ENCODE peak calls at places on chromosome 22, in seven cellular contexts. V, P, U, A, F, S and C are unnamed samples.

GRCh38 chr22:31090217-31091085 is 9.3 kb downstream of the SMTN start:
- DNase-seq in V (peak), F (no peak), A (peak), P (no peak), U (no peak), S (no peak), C (no peak)

GRCh38 chr22:40323681-40324083 is 22.6 kb upstream of the ADSL start:
- DNase-seq in V (peak), P (peak), A (no peak), F (no peak), S (no peak), U (no peak), C (no peak)

GRCh38 chr22:40178417-40179409 is 988 bp downstream of the TNRC6B start:
- DNase-seq in S (peak), A (no peak), F (peak), V (peak), P (peak), U (peak), C (no peak)

GRCh38 chr22:49373289-49373666 is 454.4 kb downstream of the BRD1 start:
- DNase-seq in F (no peak), V (no peak), U (no peak), P (no peak), A (no peak), S (no peak), C (no peak)

GRCh38 chr22:34370711-34371110 is 450.4 kb upstream of the LARGE1 start:
- DNase-seq in A (no peak), U (no peak), P (no peak), S (no peak), F (no peak), V (no peak), C (no peak)

GRCh38 chr22:49726022-49726681 is 101.5 kb downstream of the BRD1 start:
- DNase-seq in V (no peak), S (no peak), P (no peak), A (no peak), F (no peak), U (no peak), C (no peak)

GRCh38 chr22:50529416-50530279 is at the start of gene TYMP:
- DNase-seq in S (peak), V (peak), U (no peak), P (peak), F (no peak), A (peak), C (no peak)

GRCh38 chr22:21698430-21699329 is 32.9 kb downstream of the PPIL2 start:
- DNase-seq in A (no peak), F (peak), P (no peak), U (peak), V (peak), S (no peak), C (peak)

GRCh38 chr22:35761037-35761436 is 43.4 kb downstream of the APOL5 start:
- DNase-seq in A (no peak), V (no peak), F (peak), P (peak), S (peak), U (no peak), C (no peak)

GRCh38 chr22:46214149-46214548 is 35.9 kb downstream of the CDPF1 start:
- DNase-seq in P (no peak), S (no peak), F (no peak), U (no peak), A (no peak), V (no peak), C (no peak)
- TF ChIP-seq CTCF in P (no peak), S (no peak), F (no peak), U (no peak), A (no peak), V (no peak), C (no peak)

GRCh38 chr22:20192293-20192971 is 41.6 kb upstream of the CCDC188 start:
- DNase-seq in F (no peak), U (no peak), S (no peak), A (no peak), P (no peak), V (no peak), C (no peak)

GRCh38 chr22:20192972-20193760 is 42.3 kb upstream of the CCDC188 start:
- DNase-seq in U (no peak), S (no peak), A (no peak), V (no peak), P (no peak), F (no peak), C (no peak)

GRCh38 chr22:20196094-20196840 is 45.4 kb upstream of the CCDC188 start:
- DNase-seq in V (no peak), S (no peak), P (no peak), F (no peak), U (no peak), A (no peak), C (no peak)

GRCh38 chr22:20193761-20194494 is 43.1 kb upstream of the CCDC188 start:
- DNase-seq in V (no peak), U (no peak), S (no peak), A (no peak), P (no peak), F (no peak), C (no peak)

GRCh38 chr22:20194681-20195593 is 44.1 kb upstream of the CCDC188 start:
- DNase-seq in V (no peak), S (no peak), A (no peak), P (no peak), F (no peak), U (no peak), C (no peak)
- TF ChIP-seq CTCF in V (no peak), S (no peak), A (no peak), P (no peak), F (no peak), U (no peak), C (no peak)

GRCh38 chr22:42114721-42115120 is 15.9 kb downstream of the CYP2D6 start:
- DNase-seq in U (no peak), V (peak), A (no peak), S (peak), P (peak), F (peak), C (no peak)
- TF ChIP-seq CTCF in U (no peak), V (peak), A (no peak), S (peak), P (peak), F (peak), C (peak)

DNA sequence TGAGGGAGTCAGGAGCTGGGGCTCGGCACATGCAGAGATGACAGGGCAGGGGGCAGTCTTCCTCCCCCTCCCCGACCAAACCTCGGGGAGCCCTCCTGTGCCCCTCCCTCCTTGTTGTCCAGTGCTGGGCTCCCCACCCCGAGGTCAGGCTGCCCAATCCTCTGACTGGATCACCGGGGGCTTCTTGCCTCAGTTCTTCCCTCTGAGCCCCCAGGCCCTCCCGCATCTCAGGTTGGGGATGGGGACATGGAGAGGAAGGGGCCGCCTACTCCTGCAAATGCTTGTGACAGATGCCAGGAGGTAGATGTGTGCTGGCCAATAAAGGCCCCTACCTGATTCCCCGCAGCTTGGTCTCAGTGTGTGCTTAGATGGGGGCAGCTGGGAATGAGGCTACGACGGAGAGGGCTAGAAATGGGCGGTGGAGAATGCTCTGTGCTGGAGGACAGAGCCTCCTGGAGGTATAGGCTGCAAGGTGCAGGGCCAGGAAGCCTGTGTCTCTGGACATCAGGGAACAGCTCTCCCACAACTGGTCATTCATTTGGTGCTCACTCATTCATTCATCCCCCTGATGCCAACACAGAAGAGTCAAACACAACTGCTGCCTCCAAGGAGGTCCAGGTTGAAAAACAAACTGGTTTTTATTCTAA is 8.4 kb downstream of the RHBDD3 start:
- DNase-seq in A (no peak), S (no peak), P (no peak), F (no peak), U (no peak), V (peak), C (no peak)
- TF ChIP-seq CTCF in A (no peak), S (no peak), P (no peak), F (no peak), U (peak), V (peak), C (peak)

DNA sequence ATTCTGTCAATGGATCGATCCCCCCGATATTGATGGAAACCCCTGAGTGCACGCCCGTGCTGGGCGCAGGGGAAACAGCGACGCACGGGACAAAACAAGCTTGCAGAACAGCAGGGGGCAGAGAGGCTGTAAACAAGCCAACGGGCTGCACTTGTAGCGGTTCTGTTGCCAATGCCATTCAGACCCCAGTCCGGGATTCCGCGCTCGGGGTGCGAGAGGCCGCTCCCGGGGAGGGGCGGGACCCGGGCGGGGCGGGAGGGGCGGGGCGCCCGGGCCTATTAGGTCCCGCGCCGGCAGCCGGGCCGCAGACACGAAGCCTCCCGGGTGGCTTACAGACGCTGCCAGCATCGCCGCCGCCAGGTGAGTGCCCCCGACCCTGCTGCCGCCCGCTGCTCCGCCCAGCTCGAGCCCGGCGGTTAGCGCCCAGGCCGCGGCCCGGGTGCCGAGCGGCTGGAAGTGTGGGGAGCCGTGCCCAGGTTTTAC is at the start of gene BIK:
- DNase-seq in U (peak), S (peak), P (peak), A (no peak), V (peak), F (peak), C (no peak)
- TF ChIP-seq CTCF in U (no peak), S (peak), P (peak), A (no peak), V (no peak), F (peak), C (peak)